ENCODE peak calls at places on chromosome 1, in four cellular contexts. One of them, this sample, is unnamed.
A peak's percentile ranks its signal among the peaks of the same experiment; 100 is the strongest.

GRCh38 chr1:229131243-229132105 is 139.4 kb upstream of the RAB4A start:
- DNase-seq in kidney: no peak
- DNase-seq in KBM-7: no peak
- DNase-seq in anterior cingulate cortex: no peak
- DNase-seq in this sample: no peak

GRCh38 chr1:88357690-88358089 is 326.4 kb upstream of the PKN2 start:
- DNase-seq in kidney: no peak
- DNase-seq in anterior cingulate cortex: no peak
- DNase-seq in KBM-7: no peak
- DNase-seq in this sample: no peak

GRCh38 chr1:199404191-199404590 is 623.3 kb upstream of the NR5A2 start:
- DNase-seq in anterior cingulate cortex: no peak
- DNase-seq in kidney: no peak
- DNase-seq in KBM-7: no peak
- DNase-seq in this sample: no peak

GRCh38 chr1:150981177-150981804 is 801 bp upstream of the ANXA9 start:
- DNase-seq in anterior cingulate cortex: no peak
- DNase-seq in KBM-7: no peak
- DNase-seq in kidney: no peak
- DNase-seq in this sample: peak; percentile 73

GRCh38 chr1:6602669-6603423 is at the start of gene KLHL21:
- DNase-seq in anterior cingulate cortex: peak; percentile 91
- DNase-seq in KBM-7: peak; percentile 75
- DNase-seq in kidney: peak; percentile 98
- DNase-seq in this sample: peak; percentile 87

GRCh38 chr1:42272920-42273319 is 62.1 kb downstream of the FOXJ3 start:
- DNase-seq in kidney: no peak
- DNase-seq in KBM-7: no peak
- DNase-seq in anterior cingulate cortex: no peak
- DNase-seq in this sample: no peak

GRCh38 chr1:84675106-84675505 is 15.2 kb downstream of the SSX2IP start:
- DNase-seq in anterior cingulate cortex: no peak
- DNase-seq in KBM-7: no peak
- DNase-seq in kidney: no peak
- DNase-seq in this sample: no peak

GRCh38 chr1:224113918-224114786 is at the start of gene FBXO28:
- DNase-seq in KBM-7: peak; percentile 96
- DNase-seq in anterior cingulate cortex: peak; percentile 87
- DNase-seq in kidney: peak; percentile 98
- DNase-seq in this sample: peak; percentile 94

GRCh38 chr1:164768045-164768402 is 209.0 kb downstream of the PBX1 start:
- DNase-seq in KBM-7: no peak
- DNase-seq in kidney: no peak
- DNase-seq in anterior cingulate cortex: no peak
- DNase-seq in this sample: no peak

GRCh38 chr1:20169932-20170331 is 16.0 kb upstream of the UBXN10 start:
- DNase-seq in kidney: peak; percentile 29
- DNase-seq in anterior cingulate cortex: no peak
- DNase-seq in KBM-7: no peak
- DNase-seq in this sample: no peak

GRCh38 chr1:98817830-98818229 is 156.3 kb downstream of the SNX7 start:
- DNase-seq in anterior cingulate cortex: no peak
- DNase-seq in KBM-7: no peak
- DNase-seq in kidney: no peak
- DNase-seq in this sample: no peak

GRCh38 chr1:214019499-214019898 is 31.7 kb downstream of the PROX1 start:
- DNase-seq in anterior cingulate cortex: no peak
- DNase-seq in KBM-7: no peak
- DNase-seq in kidney: no peak
- DNase-seq in this sample: no peak

GRCh38 chr1:187157552-187157951 is 328.8 kb downstream of the PLA2G4A start:
- DNase-seq in kidney: no peak
- DNase-seq in KBM-7: no peak
- DNase-seq in anterior cingulate cortex: no peak
- DNase-seq in this sample: no peak

GRCh38 chr1:93871356-93871755 is 7.7 kb downstream of the DNTTIP2 start:
- DNase-seq in anterior cingulate cortex: no peak
- DNase-seq in kidney: no peak
- DNase-seq in KBM-7: no peak
- DNase-seq in this sample: no peak

This sample was measured in ecto neural progenitor cell.